ENCODE peak calls at places on chromosome 20, in seven cellular contexts. U, P, R, A, B, V and O are unnamed samples.
A peak's percentile ranks its signal among the peaks of the same experiment; 100 is the strongest.

GRCh38 chr20:3755814-3756480 is 11.6 kb downstream of the ADISSP start:
- DNase-seq in R (no peak), B (no peak), V (peak; percentile 23), U (no peak), P (no peak), A (no peak), O (no peak)

GRCh38 chr20:6566821-6567220 is 200.7 kb upstream of the BMP2 start:
- DNase-seq in V (no peak), P (peak; percentile 92), R (peak; percentile 90), A (no peak), U (peak; percentile 96), B (no peak), O (no peak)

GRCh38 chr20:47568019-47568418 is 66.3 kb downstream of the NCOA3 start:
- DNase-seq in B (no peak), V (no peak), P (peak; percentile 73), R (peak; percentile 90), U (peak; percentile 90), A (no peak), O (no peak)

GRCh38 chr20:61927826-61928541 is 137.7 kb downstream of the TAF4 start:
- DNase-seq in U (no peak), R (no peak), P (no peak), A (no peak), B (no peak), V (no peak), O (no peak)

GRCh38 chr20:9903048-9903651 is 64.3 kb upstream of the PAK5 start:
- DNase-seq in U (no peak), V (peak; percentile 76), B (peak; percentile 70), R (no peak), P (peak; percentile 11), A (peak; percentile 57), O (peak; percentile 27)

GRCh38 chr20:63128367-63128766 is 87.6 kb downstream of the YTHDF1 start:
- DNase-seq in A (no peak), B (no peak), V (peak; percentile 34), U (no peak), R (no peak), P (no peak), O (no peak)

GRCh38 chr20:35311409-35311808 is 19.2 kb upstream of the FAM83C start:
- DNase-seq in U (peak; percentile 77), V (no peak), P (peak; percentile 66), B (no peak), R (no peak), A (peak; percentile 58), O (no peak)

GRCh38 chr20:14055127-14055742 is 59.9 kb downstream of the MACROD2 start:
- DNase-seq in V (no peak), B (peak; percentile 79), A (peak; percentile 59), P (peak; percentile 65), U (peak; percentile 61), R (peak; percentile 74), O (peak; percentile 55)

GRCh38 chr20:19934792-19935491 is 82.2 kb upstream of the NAA20 start:
- DNase-seq in A (no peak), R (no peak), V (no peak), P (no peak), B (no peak), U (no peak), O (no peak)

GRCh38 chr20:18628330-18628941 is 40.6 kb downstream of the DTD1 start:
- DNase-seq in P (peak; percentile 15), B (peak; percentile 51), R (no peak), U (no peak), A (peak; percentile 57), V (peak; percentile 90), O (no peak)

GRCh38 chr20:19761853-19762252 is 3.8 kb downstream of the RIN2 start:
- DNase-seq in U (no peak), R (no peak), V (no peak), A (no peak), B (no peak), P (no peak), O (no peak)

GRCh38 chr20:52943185-52943841 is 28.8 kb upstream of the TSHZ2 start:
- DNase-seq in B (no peak), P (peak; percentile 82), U (no peak), R (peak; percentile 88), V (no peak), A (peak; percentile 19), O (no peak)

GRCh38 chr20:35663813-35664543 is 722 bp downstream of the CPNE1 start:
- DNase-seq in V (peak; percentile 79), P (peak; percentile 52), B (peak; percentile 79), A (peak; percentile 89), U (peak; percentile 6), R (peak; percentile 14), O (peak; percentile 47)

GRCh38 chr20:36875702-36876472 is at the start of gene TLDC2:
- DNase-seq in B (no peak), U (no peak), R (no peak), A (no peak), P (no peak), V (no peak), O (no peak)

GRCh38 chr20:24955045-24955444 is 6.0 kb downstream of the CST7 start:
- DNase-seq in R (no peak), P (no peak), U (no peak), A (no peak), V (peak; percentile 28), B (no peak), O (no peak)

GRCh38 chr20:20360464-20360863 is 7.4 kb upstream of the INSM1 start:
- DNase-seq in V (peak; percentile 83), U (peak; percentile 69), R (peak; percentile 71), A (peak; percentile 73), P (peak; percentile 78), B (peak; percentile 76), O (no peak)

GRCh38 chr20:31605902-31606677 is 1.0 kb downstream of the ID1 start:
- DNase-seq in R (peak; percentile 37), U (no peak), B (peak; percentile 69), A (peak; percentile 33), P (peak; percentile 60), V (peak; percentile 68), O (no peak)

DNA sequence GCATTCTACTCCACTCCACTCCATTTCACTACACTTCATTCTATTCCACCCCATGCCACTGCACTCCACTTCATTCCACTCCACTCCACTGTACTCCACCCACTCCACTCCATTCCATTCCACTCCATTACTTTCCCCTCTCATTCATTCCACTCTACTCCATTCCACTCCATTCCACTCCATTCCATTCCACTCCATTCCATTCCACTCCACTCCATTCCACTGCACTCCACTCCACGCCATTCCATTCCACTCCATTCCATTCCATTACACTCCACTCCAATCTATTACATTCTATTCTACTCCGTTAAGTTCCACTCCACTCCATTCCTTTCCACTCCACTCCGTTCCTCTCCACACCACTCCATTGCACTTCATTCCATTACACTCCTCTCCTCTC is 25.0 kb upstream of the DEFB125 start:
- DNase-seq in V (no peak), P (no peak), A (no peak), R (no peak), B (no peak), U (no peak), O (no peak)
- H3K36me3 ChIP-seq in V (no peaks in the 10 kb centered on the region), P (no peaks in the 10 kb centered on the region), A (no peaks in the 10 kb centered on the region), R (no peaks in the 10 kb centered on the region), B (no peaks in the 10 kb centered on the region), U (no peaks in the 10 kb centered on the region), O (no peaks in the 10 kb centered on the region)

GRCh38 chr20:57755609-57756008 is 45.8 kb upstream of the PMEPA1 start:
- DNase-seq in U (no peak), V (no peak), B (no peak), P (no peak), A (no peak), R (no peak), O (no peak)
- H3K9ac ChIP-seq in U (no peak overlapping the region), V (no peak overlapping the region), B (no peak overlapping the region), P (no peak overlapping the region), A (no peak overlapping the region), R (no peak overlapping the region), O (no peak overlapping the region)

DNA sequence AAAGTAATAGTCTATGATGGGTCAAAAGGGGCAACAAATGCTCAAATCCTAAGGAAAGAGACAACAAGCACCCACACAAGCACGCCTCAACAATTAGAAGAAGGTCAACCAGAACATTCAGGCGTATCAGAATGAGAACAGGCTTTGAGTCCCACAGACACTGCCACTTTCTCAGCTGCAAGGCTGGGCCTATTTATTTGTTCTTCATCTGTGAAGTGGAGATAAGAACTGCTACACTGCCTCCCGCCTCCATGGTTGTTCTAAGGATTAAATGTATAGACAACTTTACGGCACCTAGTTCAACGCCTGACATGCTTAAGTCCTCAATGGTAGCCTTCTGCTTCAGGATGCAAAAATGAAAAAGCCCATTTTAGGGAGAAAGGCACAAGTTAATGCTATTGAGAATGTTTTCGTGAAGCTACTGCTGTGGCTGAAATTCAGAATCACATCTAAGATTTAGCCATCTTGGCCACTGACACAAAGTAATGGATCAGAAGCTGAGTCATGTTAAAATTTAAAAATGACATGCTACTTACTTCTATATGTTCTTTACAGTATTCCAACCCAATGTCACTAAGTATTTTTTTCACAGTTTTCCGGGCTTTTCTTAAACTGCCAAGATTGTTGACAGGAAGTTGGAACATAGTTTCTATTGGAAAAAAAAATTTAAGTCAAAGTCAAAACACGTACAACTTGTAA is 27.7 kb downstream of the ADNP start:
- DNase-seq in A (no peak), P (no peak), V (no peak), U (no peak), R (no peak), B (no peak), O (no peak)
- H3K36me3 ChIP-seq in A (peaks cover 6% of the 10 kb centered on the region), P (peaks cover 37% of the 10 kb centered on the region), V (peaks cover 93% of the 10 kb centered on the region), U (peaks cover 18% of the 10 kb centered on the region), R (peaks cover 5% of the 10 kb centered on the region), B (peaks cover 29% of the 10 kb centered on the region), O (peaks cover 76% of the 10 kb centered on the region)

GRCh38 chr20:38178581-38178980 is 13.5 kb upstream of the TGM2 start:
- DNase-seq in V (no peak), B (no peak), P (no peak), A (no peak), U (no peak), R (no peak), O (no peak)
- H3K9ac ChIP-seq in V (no peak overlapping the region), B (no peak overlapping the region), P (no peak overlapping the region), A (no peak overlapping the region), U (no peak overlapping the region), R (no peak overlapping the region), O (no peak overlapping the region)